ENCODE peak calls at places on chromosomes 5 and 9, in nine cellular contexts. J, K, N, L, M, V, E, Z and P are unnamed samples.

GRCh38 chr9:87516222-87516930 is 18.7 kb downstream of the DAPK1 start:
- DNase-seq in J (no peak), K (no peak), N (no peak), L (peak), M (peak), V (no peak), E (no peak), Z (peak), P (peak)

GRCh38 chr9:122036988-122037387 is 56.1 kb downstream of the TTLL11 start:
- DNase-seq in J (no peak), K (no peak), N (no peak), L (no peak), M (peak), V (no peak), E (no peak), Z (no peak), P (no peak)

GRCh38 chr5:120564013-120564412 is 99.9 kb downstream of the PRR16 start:
- DNase-seq in J (no peak), K (no peak), N (no peak), L (no peak), M (no peak), V (no peak), E (no peak), Z (no peak), P (no peak)

GRCh38 chr5:82470185-82470584 is 192.0 kb upstream of the RPS23 start:
- DNase-seq in J (no peak), K (no peak), N (no peak), L (no peak), M (no peak), V (no peak), E (no peak), Z (no peak), P (no peak)

GRCh38 chr9:126947529-126947928 is 32.9 kb downstream of the RALGPS1 start:
- DNase-seq in J (peak), K (no peak), N (no peak), L (no peak), M (no peak), V (no peak), E (no peak), Z (no peak), P (no peak)

GRCh38 chr5:1510631-1511030 is 13.1 kb downstream of the LPCAT1 start:
- DNase-seq in J (no peak), K (peak), N (no peak), L (peak), M (no peak), V (no peak), E (no peak), Z (no peak), P (peak)

GRCh38 chr5:179235416-179236400 is 109.6 kb downstream of the ADAMTS2 start:
- DNase-seq in J (no peak), K (no peak), N (no peak), L (no peak), M (no peak), V (no peak), E (no peak), Z (no peak), P (no peak)

GRCh38 chr9:132669329-132669635 is 501 bp downstream of the DDX31 start:
- DNase-seq in J (no peak), K (no peak), N (no peak), L (no peak), M (no peak), V (no peak), E (no peak), Z (no peak), P (no peak)

GRCh38 chr5:158943569-158943968 is 156.1 kb downstream of the EBF1 start:
- DNase-seq in J (no peak), K (no peak), N (no peak), L (no peak), M (peak), V (no peak), E (no peak), Z (no peak), P (no peak)
- TF ChIP-seq CTCF in J (peak), K (no peak), N (no peak), L (no peak), M (no peak), V (no peak), E (no peak), Z (no peak), P (no peak)

DNA sequence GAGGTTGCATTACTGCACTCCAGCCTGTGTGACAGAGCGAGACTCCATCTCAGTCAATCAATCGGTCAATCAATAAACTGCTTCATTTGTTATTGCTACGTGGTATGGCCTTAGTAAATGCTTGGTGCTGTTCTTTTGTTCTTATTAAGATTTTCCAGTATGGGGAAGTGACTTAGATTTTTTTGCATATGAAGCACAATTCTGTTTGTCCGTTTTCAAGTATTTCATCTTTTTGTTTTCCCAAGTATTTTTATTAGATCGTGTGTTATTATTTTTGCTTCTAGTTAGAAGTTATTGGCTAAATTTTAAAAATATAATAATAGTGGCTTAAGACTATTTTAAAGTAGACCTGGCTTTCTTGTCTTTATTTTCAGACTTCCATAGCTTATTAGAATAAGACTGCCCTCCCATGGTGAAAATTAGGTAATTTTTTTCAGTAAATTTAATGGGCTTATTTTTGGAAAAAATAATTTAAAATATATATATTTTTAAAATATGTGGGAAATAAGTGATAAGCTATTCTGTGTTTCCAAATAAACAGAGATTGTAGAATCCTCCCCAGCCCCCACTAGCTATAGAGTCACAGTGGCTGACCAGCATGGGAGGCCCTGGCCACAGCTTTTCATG is 14.7 kb upstream of the OMD start:
- DNase-seq in J (peak), K (no peak), N (no peak), L (no peak), M (peak), V (no peak), E (no peak), Z (peak), P (no peak)
- TF ChIP-seq CTCF in J (peak), K (no peak), N (peak), L (peak), M (peak), V (no peak), E (no peak), Z (no peak), P (no peak)

GRCh38 chr5:59725393-59725768 is 168.1 kb downstream of the PDE4D start:
- DNase-seq in J (no peak), K (no peak), N (no peak), L (no peak), M (no peak), V (no peak), E (no peak), Z (no peak), P (no peak)
- TF ChIP-seq CTCF in J (no peak), K (no peak), N (no peak), L (no peak), M (no peak), V (no peak), E (no peak), Z (no peak), P (no peak)

DNA sequence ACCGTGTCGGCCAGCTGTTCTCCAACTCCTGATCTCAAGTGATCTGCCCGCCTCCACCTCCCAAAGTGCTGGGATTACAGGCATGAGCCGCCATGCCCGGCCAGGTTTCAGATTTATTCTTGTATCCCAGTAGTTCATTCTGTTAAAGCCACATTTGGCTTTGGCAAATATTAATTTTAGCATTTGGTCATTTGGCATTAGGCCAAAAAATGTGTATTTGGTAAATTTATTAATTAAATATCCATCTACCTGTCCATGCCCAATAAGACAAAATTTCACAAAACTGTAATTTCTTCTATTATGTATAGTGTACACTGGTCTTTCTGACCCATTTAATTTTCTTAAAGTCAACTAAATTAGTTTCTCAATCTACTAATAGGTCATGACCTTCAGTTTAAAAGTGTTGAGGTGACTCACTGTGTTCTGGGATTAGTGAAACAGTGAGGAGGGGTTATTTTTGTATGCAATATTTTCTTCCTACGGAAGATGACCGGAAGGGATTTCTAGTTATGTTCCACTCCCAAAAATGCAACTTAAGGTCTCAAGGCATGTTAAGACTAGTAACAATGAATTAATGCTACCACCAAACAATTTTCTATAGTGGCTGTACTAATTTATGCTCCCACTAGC is 21.0 kb downstream of the OSTF1 start:
- DNase-seq in J (no peak), K (no peak), N (no peak), L (no peak), M (no peak), V (no peak), E (no peak), Z (peak), P (no peak)
- TF ChIP-seq CTCF in J (no peak), K (no peak), N (no peak), L (no peak), M (no peak), V (no peak), E (no peak), Z (no peak), P (no peak)

DNA sequence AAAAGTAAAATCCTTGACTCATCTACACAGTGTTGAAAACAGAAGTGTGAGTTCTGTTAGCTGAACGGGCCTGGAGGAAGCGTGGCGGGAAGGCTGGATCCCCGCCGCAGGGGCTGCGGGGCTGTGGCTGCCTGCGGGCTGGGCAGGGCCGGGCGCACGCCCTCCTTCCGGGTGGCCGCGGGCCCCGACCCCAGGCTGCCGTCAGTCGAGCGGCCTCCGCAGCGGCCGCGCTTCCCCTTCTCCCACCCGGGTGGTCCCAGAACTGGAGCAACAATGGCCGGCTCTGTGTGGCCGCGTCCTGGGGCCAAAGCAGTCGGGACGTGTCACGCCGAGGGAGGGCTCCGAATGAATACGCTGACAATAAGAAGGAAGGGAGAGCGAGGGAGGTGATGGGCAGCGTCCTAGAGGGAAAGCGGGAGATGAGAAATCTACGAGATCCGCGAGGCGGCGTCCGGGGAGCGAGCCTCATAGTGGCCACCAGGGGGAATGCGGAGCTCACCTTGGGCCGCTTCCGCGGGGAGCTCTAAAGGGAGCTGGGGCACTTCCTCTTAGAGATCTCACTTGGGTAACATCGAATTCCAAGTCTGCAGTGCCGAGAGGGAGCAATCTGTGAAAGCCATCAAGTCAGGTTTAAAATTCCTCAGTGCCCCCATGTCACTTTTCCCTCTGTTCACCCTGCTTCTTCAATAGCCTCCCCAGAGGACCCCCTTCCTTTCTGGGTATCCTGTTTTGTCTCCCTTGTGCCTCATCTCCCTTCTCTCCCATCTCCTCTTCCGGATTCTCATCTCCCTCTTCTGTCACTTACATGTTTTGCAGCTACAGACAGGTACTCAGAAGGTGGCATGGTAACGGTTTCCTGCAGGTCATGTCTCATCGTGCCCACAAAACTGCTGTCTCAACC is 83.9 kb downstream of the SLC1A3 start:
- DNase-seq in J (peak), K (peak), N (peak), L (peak), M (peak), V (peak), E (peak), Z (peak), P (peak)
- TF ChIP-seq CTCF in J (peak), K (peak), N (peak), L (peak), M (peak), V (peak), E (peak), Z (peak), P (peak)

DNA sequence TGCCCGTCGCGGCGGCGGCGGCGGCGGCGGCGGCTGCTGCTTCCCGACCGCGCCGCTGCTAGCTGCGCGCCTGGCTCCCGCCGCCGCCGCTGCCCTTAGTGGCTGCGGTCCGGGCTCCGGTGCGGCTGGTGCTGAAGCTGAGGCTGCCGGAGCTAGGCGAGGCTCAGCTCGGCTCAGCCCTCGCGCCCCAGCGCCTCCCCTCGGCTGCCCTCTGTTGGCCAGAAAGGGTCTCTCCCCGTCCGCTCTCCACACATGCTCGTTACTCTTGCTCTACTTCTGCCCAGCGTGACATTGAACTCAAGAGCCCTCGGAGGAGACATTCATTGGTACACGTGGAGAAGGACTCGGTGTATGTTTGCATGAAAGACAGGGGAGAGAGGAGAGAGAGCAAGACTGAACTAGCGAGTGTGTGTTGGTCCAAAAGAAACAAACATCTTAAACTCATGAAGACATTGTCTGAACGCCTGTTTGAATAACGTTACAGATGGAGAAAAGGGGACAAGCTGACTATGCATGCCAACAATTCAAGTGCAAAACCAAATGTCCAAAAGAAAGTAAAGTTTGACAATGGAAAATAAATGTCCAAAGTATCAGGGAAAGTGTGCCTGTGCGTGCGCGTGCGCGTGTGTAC is at the start of gene HCN1:
- DNase-seq in J (no peak), K (peak), N (peak), L (peak), M (peak), V (peak), E (peak), Z (peak), P (peak)
- TF ChIP-seq CTCF in J (no peak), K (peak), N (peak), L (peak), M (peak), V (peak), E (peak), Z (peak), P (peak)

GRCh38 chr9:94167055-94167346 is 82.7 kb downstream of the PTPDC1 start:
- DNase-seq in J (no peak), K (no peak), N (no peak), L (no peak), M (no peak), V (no peak), E (no peak), Z (no peak), P (no peak)

GRCh38 chr9:94167376-94167775 is 83.1 kb downstream of the PTPDC1 start:
- DNase-seq in J (no peak), K (no peak), N (no peak), L (no peak), M (no peak), V (no peak), E (no peak), Z (no peak), P (no peak)

GRCh38 chr9:94165592-94166236 is 81.5 kb downstream of the PTPDC1 start:
- DNase-seq in J (peak), K (peak), N (peak), L (peak), M (peak), V (peak), E (peak), Z (peak), P (peak)

GRCh38 chr9:94164756-94165549 is 80.7 kb downstream of the PTPDC1 start:
- DNase-seq in J (no peak), K (no peak), N (no peak), L (no peak), M (no peak), V (no peak), E (no peak), Z (no peak), P (no peak)

DNA sequence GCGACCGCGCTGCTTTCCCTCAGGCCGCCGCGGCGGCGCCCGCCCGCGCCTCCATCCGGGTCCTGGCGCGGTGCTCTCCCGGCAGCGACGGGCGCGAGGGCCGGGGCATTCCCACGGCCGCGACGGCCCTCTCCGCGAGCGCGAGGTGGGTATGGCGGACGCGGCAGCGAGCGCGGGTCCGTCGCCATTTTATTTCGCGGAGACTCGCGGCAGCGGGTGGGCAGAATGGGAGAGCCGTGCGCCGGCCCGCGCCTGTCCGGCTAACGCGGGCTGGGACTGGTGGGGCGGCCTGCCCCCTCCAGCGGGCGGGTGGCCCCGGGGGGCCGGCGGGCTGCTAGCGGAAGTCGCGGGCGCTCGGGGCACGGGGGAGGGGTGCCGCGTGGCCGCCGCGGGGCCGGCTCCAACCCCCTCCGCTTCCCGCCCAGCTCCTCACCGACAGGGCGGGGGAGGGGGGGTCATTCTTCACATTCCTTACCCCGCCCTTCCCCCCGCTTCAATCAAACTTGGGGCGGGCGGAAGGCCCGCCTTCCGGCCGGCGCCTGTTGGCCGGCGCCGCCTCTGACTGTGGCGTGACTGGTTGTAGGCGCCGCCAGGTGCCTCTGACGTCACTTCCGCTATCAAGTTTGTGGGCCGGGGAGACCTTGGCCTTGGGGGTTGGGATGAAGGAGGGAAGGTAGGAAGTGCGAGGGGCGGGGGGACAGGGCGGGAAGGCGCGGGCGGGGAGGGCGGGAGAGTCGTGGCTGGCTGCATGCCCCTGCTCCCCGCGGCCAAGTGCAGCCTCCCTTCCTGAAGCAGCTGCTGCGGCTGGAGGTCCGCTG is 82.2 kb downstream of the PTPDC1 start:
- DNase-seq in J (peak), K (peak), N (peak), L (peak), M (peak), V (peak), E (peak), Z (peak), P (peak)
- TF ChIP-seq CTCF in J (peak), K (no peak), N (peak), L (peak), M (no peak), V (no peak), E (no peak), Z (no peak), P (peak)

GRCh38 chr5:23742701-23743100 is 235.3 kb downstream of the PRDM9 start:
- DNase-seq in J (no peak), K (no peak), N (no peak), L (no peak), M (peak), V (no peak), E (no peak), Z (no peak), P (no peak)
- TF ChIP-seq CTCF in J (no peak), K (no peak), N (no peak), L (peak), M (no peak), V (no peak), E (no peak), Z (no peak), P (no peak)

GRCh38 chr5:168430303-168430702 is 56.0 kb upstream of the RARS1 start:
- DNase-seq in J (no peak), K (no peak), N (no peak), L (no peak), M (no peak), V (no peak), E (peak), Z (no peak), P (no peak)
- TF ChIP-seq CTCF in J (no peak), K (no peak), N (no peak), L (no peak), M (no peak), V (no peak), E (no peak), Z (no peak), P (no peak)